ENCODE peak calls at places on chromosomes 4 and X, in seven cellular contexts. One of them, this sample, is unnamed.

GRCh38 chrX:118423558-118423957 is 72.1 kb upstream of the DOCK11 start:
- DNase-seq in SK-N-SH: no peak
- DNase-seq in ovary: no peak
- DNase-seq in transverse colon: no peak
- DNase-seq in stomach: no peak
- DNase-seq in A549: no peak
- DNase-seq in sigmoid colon: no peak
- DNase-seq in this sample: no peak

GRCh38 chr4:74755486-74755885 is 38.8 kb downstream of the BTC start:
- DNase-seq in A549: no peak
- DNase-seq in SK-N-SH: no peak
- DNase-seq in stomach: no peak
- DNase-seq in sigmoid colon: peak; percentile 76
- DNase-seq in transverse colon: peak; percentile 8
- DNase-seq in ovary: no peak
- DNase-seq in this sample: no peak

GRCh38 chr4:174591243-174592021 is 69.1 kb upstream of the HPGD start:
- DNase-seq in SK-N-SH: no peak
- DNase-seq in A549: no peak
- DNase-seq in transverse colon: no peak
- DNase-seq in sigmoid colon: no peak
- DNase-seq in stomach: no peak
- DNase-seq in ovary: no peak
- DNase-seq in this sample: no peak

GRCh38 chr4:105350859-105351494 is 122.9 kb downstream of the PPA2 start:
- DNase-seq in SK-N-SH: no peak
- DNase-seq in ovary: no peak
- DNase-seq in A549: no peak
- DNase-seq in stomach: no peak
- DNase-seq in sigmoid colon: no peak
- DNase-seq in transverse colon: no peak
- DNase-seq in this sample: no peak

GRCh38 chrX:103730746-103731508 is 20.2 kb downstream of the TMEM31 start:
- DNase-seq in SK-N-SH: no peak
- DNase-seq in transverse colon: no peak
- DNase-seq in sigmoid colon: no peak
- DNase-seq in A549: no peak
- DNase-seq in stomach: no peak
- DNase-seq in ovary: no peak
- DNase-seq in this sample: no peak

GRCh38 chr4:11439836-11440235 is 11.1 kb upstream of the HS3ST1 start:
- DNase-seq in stomach: no peak
- DNase-seq in transverse colon: no peak
- DNase-seq in A549: no peak
- DNase-seq in sigmoid colon: no peak
- DNase-seq in ovary: no peak
- DNase-seq in SK-N-SH: no peak
- DNase-seq in this sample: no peak

GRCh38 chr4:165439981-165440380 is 61.2 kb downstream of the CPE start:
- DNase-seq in A549: no peak
- DNase-seq in stomach: no peak
- DNase-seq in SK-N-SH: no peak
- DNase-seq in ovary: no peak
- DNase-seq in sigmoid colon: no peak
- DNase-seq in transverse colon: no peak
- DNase-seq in this sample: no peak

GRCh38 chrX:16606142-16606720 is 43.7 kb upstream of the S100G start:
- DNase-seq in ovary: no peak
- DNase-seq in transverse colon: no peak
- DNase-seq in sigmoid colon: no peak
- DNase-seq in A549: no peak
- DNase-seq in stomach: no peak
- DNase-seq in SK-N-SH: no peak
- DNase-seq in this sample: no peak

GRCh38 chrX:97531824-97532223 is 648.1 kb downstream of the RPA4 start:
- DNase-seq in ovary: no peak
- DNase-seq in SK-N-SH: no peak
- DNase-seq in stomach: no peak
- DNase-seq in A549: no peak
- DNase-seq in transverse colon: no peak
- DNase-seq in sigmoid colon: no peak
- DNase-seq in this sample: no peak

DNA sequence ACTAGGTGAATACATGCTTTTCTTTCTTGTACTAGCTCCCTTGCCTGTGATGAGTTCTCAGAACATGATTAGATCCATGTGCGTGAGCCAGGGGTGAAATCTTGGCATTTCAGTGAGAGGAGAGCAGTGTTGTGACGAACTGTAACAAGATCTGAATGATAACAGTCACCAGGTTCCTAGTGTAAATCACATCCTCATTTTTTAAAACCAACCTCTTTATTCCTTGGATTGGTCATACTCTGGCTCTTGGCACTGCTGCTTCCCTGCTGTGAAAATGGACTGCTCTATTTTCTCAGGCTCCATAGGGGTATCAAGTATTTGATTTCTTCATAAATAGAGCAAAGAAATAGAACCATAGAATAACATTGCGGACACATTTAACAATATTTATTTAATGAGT is 206.3 kb downstream of the SLC4A4 start:
- DNase-seq in A549: no peak
- DNase-seq in sigmoid colon: no peak
- DNase-seq in stomach: no peak
- DNase-seq in SK-N-SH: no peak
- DNase-seq in transverse colon: no peak
- DNase-seq in ovary: no peak
- DNase-seq in this sample: no peak
- TF ChIP-seq EP300 in A549: no peak
- TF ChIP-seq EP300 in sigmoid colon: no peak
- TF ChIP-seq EP300 in stomach: no peak
- TF ChIP-seq EP300 in SK-N-SH: no peak
- TF ChIP-seq EP300 in transverse colon: no peak
- TF ChIP-seq EP300 in ovary: no peak
- TF ChIP-seq EP300 in this sample: no peak

GRCh38 chrX:149940015-149940716 is 1.9 kb upstream of the EOLA2 start:
- DNase-seq in ovary: peak; percentile 95
- DNase-seq in sigmoid colon: peak; percentile 99
- DNase-seq in SK-N-SH: peak; percentile 78
- DNase-seq in stomach: peak; percentile 91
- DNase-seq in transverse colon: peak; percentile 95
- DNase-seq in A549: peak; percentile 98
- DNase-seq in this sample: peak; percentile 90
- TF ChIP-seq EP300 in ovary: no peak
- TF ChIP-seq EP300 in sigmoid colon: no peak
- TF ChIP-seq EP300 in SK-N-SH: peak; percentile 50
- TF ChIP-seq EP300 in stomach: no peak
- TF ChIP-seq EP300 in transverse colon: no peak
- TF ChIP-seq EP300 in A549: no peak
- TF ChIP-seq EP300 in this sample: no peak

DNA sequence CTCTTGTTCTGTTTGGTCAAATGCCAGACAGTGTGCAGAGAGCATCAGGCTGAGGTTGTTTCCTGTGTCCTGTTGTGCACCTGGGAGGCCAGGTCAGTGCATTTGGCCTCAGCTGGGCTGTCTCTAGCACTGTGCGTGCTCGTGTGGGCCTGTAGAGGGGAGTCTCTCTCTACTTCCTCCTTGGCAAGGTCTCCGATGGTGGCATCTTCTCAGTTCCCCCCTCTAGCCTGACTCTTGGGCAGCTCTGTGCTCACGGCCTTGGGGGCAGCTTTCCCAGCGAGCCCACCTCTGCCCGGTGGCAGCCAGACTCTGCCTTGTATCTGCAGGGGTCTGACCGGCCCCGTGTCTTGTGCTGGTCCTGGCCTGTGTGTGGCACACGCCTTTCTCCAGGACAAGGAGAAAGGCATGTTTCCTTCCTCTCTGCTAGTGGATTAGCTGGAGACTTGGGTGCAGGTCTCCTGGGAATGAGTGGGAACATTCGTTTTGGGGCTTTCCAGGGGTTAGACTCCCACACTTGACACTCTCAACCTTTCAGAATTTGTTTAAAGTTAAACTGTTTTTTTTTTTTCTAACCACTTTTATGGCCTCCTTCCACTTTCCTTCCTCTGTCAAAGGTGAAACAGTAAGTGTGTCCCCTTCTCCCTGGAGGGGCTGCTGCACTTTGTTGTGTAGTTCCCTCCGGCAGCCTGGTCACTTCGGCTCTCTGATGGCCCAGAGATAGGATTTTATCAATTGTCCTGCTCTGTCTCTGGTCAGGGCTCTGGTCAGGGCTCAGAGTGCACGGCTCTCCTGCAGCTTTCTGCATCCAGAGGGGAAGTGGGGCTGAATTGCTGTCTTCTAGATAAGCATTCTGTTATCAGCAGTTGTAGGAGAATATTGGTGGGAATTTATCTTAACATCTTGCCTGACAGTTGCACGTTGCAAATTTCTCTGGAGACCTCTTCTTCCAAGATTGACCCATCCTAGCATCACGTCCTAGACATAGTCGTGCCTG is 62.5 kb downstream of the FAM193A start:
- DNase-seq in sigmoid colon: no peak
- DNase-seq in A549: peak; percentile 10
- DNase-seq in stomach: no peak
- DNase-seq in transverse colon: peak; percentile 46
- DNase-seq in ovary: no peak
- DNase-seq in SK-N-SH: peak; percentile 72
- DNase-seq in this sample: no peak
- TF ChIP-seq EP300 in sigmoid colon: no peak
- TF ChIP-seq EP300 in A549: no peak
- TF ChIP-seq EP300 in stomach: no peak
- TF ChIP-seq EP300 in transverse colon: no peak
- TF ChIP-seq EP300 in ovary: no peak
- TF ChIP-seq EP300 in SK-N-SH: no peak
- TF ChIP-seq EP300 in this sample: no peak

GRCh38 chr4:152687974-152688599 is 8.3 kb upstream of the TMEM154 start:
- DNase-seq in A549: no peak
- DNase-seq in transverse colon: no peak
- DNase-seq in SK-N-SH: no peak
- DNase-seq in stomach: no peak
- DNase-seq in ovary: no peak
- DNase-seq in sigmoid colon: no peak
- DNase-seq in this sample: no peak
- TF ChIP-seq EP300 in A549: no peak
- TF ChIP-seq EP300 in transverse colon: no peak
- TF ChIP-seq EP300 in SK-N-SH: no peak
- TF ChIP-seq EP300 in stomach: no peak
- TF ChIP-seq EP300 in ovary: no peak
- TF ChIP-seq EP300 in sigmoid colon: no peak
- TF ChIP-seq EP300 in this sample: no peak

GRCh38 chr4:158094413-158095110 is 78.3 kb downstream of the GASK1B start:
- DNase-seq in transverse colon: no peak
- DNase-seq in SK-N-SH: no peak
- DNase-seq in ovary: peak; percentile 53
- DNase-seq in sigmoid colon: no peak
- DNase-seq in A549: peak; percentile 28
- DNase-seq in stomach: no peak
- DNase-seq in this sample: peak; percentile 61
- TF ChIP-seq EP300 in transverse colon: no peak
- TF ChIP-seq EP300 in SK-N-SH: peak; percentile 79
- TF ChIP-seq EP300 in ovary: no peak
- TF ChIP-seq EP300 in sigmoid colon: no peak
- TF ChIP-seq EP300 in A549: no peak
- TF ChIP-seq EP300 in stomach: no peak
- TF ChIP-seq EP300 in this sample: no peak

GRCh38 chr4:136920092-136920491 is 612.2 kb downstream of the PCDH18 start:
- DNase-seq in sigmoid colon: no peak
- DNase-seq in ovary: no peak
- DNase-seq in A549: no peak
- DNase-seq in stomach: no peak
- DNase-seq in transverse colon: no peak
- DNase-seq in SK-N-SH: no peak
- DNase-seq in this sample: no peak
- TF ChIP-seq EP300 in sigmoid colon: no peak
- TF ChIP-seq EP300 in ovary: no peak
- TF ChIP-seq EP300 in A549: no peak
- TF ChIP-seq EP300 in stomach: no peak
- TF ChIP-seq EP300 in transverse colon: no peak
- TF ChIP-seq EP300 in SK-N-SH: no peak
- TF ChIP-seq EP300 in this sample: no peak

DNA sequence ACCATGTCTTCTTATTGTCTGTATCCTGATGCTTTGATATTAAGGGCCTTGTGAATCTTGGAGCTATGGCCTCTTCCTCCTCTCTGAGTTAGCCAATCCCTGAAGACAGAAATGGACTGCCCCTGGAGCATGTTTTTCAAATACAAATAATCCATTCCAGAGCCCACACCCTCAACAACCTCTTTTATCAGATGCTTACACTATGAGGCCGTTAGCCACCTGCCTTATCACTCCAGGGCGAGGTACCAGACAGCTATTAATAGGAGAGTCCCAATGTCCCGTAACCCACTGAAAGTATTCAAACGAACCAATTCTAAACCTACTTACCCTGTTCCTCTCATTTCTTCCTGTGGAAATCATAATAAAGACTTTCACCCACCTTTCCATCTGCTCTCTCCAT is 165.0 kb downstream of the ARHGAP24 start:
- DNase-seq in SK-N-SH: no peak
- DNase-seq in stomach: no peak
- DNase-seq in sigmoid colon: no peak
- DNase-seq in A549: no peak
- DNase-seq in ovary: no peak
- DNase-seq in transverse colon: no peak
- DNase-seq in this sample: no peak
- TF ChIP-seq EP300 in SK-N-SH: no peak
- TF ChIP-seq EP300 in stomach: no peak
- TF ChIP-seq EP300 in sigmoid colon: no peak
- TF ChIP-seq EP300 in A549: no peak
- TF ChIP-seq EP300 in ovary: no peak
- TF ChIP-seq EP300 in transverse colon: no peak
- TF ChIP-seq EP300 in this sample: no peak

This sample was measured in HepG2.